ENCODE peak calls at places on chromosomes 13 and 19, in six cellular contexts. One of them, this sample, is unnamed.

GRCh38 chr13:29538625-29538976 is 56.9 kb downstream of the SLC7A1 start:
- DNase-seq in psoas muscle: no peak
- DNase-seq in cardiac muscle cell: no peak
- DNase-seq in Panc1: no peak
- DNase-seq in kidney: no peak
- DNase-seq in pancreas: no peak
- DNase-seq in this sample: no peak

GRCh38 chr19:8593931-8594330 is 16.6 kb downstream of the ADAMTS10 start:
- DNase-seq in kidney: no peak
- DNase-seq in psoas muscle: no peak
- DNase-seq in cardiac muscle cell: no peak
- DNase-seq in pancreas: no peak
- DNase-seq in Panc1: no peak
- DNase-seq in this sample: no peak

GRCh38 chr19:42068361-42068755 is 1.6 kb downstream of the GRIK5 start:
- DNase-seq in kidney: peak; percentile 54
- DNase-seq in psoas muscle: no peak
- DNase-seq in pancreas: no peak
- DNase-seq in cardiac muscle cell: no peak
- DNase-seq in Panc1: no peak
- DNase-seq in this sample: no peak

GRCh38 chr13:48570225-48570828 is 37.4 kb upstream of the RCBTB2 start:
- DNase-seq in psoas muscle: no peak
- DNase-seq in kidney: no peak
- DNase-seq in Panc1: no peak
- DNase-seq in pancreas: no peak
- DNase-seq in cardiac muscle cell: no peak
- DNase-seq in this sample: no peak

GRCh38 chr13:112346899-112347229 is 29.3 kb upstream of the SPACA7 start:
- DNase-seq in psoas muscle: no peak
- DNase-seq in Panc1: no peak
- DNase-seq in kidney: no peak
- DNase-seq in pancreas: no peak
- DNase-seq in cardiac muscle cell: no peak
- DNase-seq in this sample: peak; percentile 21

GRCh38 chr19:13887039-13887438 is 10.1 kb downstream of the NANOS3 start:
- DNase-seq in psoas muscle: no peak
- DNase-seq in kidney: no peak
- DNase-seq in cardiac muscle cell: no peak
- DNase-seq in pancreas: no peak
- DNase-seq in Panc1: no peak
- DNase-seq in this sample: no peak

GRCh38 chr13:32031815-32032345 is 306 bp downstream of the FRY start:
- DNase-seq in psoas muscle: no peak
- DNase-seq in pancreas: no peak
- DNase-seq in kidney: no peak
- DNase-seq in Panc1: no peak
- DNase-seq in cardiac muscle cell: no peak
- DNase-seq in this sample: no peak

GRCh38 chr13:95019886-95020285 is 281.4 kb downstream of the ABCC4 start:
- DNase-seq in pancreas: no peak
- DNase-seq in Panc1: no peak
- DNase-seq in cardiac muscle cell: no peak
- DNase-seq in kidney: no peak
- DNase-seq in psoas muscle: no peak
- DNase-seq in this sample: no peak

GRCh38 chr13:110780410-110780809 is 66.9 kb downstream of the ING1 start:
- DNase-seq in psoas muscle: no peak
- DNase-seq in pancreas: no peak
- DNase-seq in Panc1: no peak
- DNase-seq in cardiac muscle cell: no peak
- DNase-seq in kidney: no peak
- DNase-seq in this sample: no peak

GRCh38 chr13:19665427-19665859 is 32.0 kb downstream of the MPHOSPH8 start:
- DNase-seq in cardiac muscle cell: no peak
- DNase-seq in Panc1: no peak
- DNase-seq in psoas muscle: no peak
- DNase-seq in pancreas: no peak
- DNase-seq in kidney: no peak
- DNase-seq in this sample: no peak

GRCh38 chr19:13093407-13094284 is 9.0 kb downstream of the LYL1 start:
- DNase-seq in cardiac muscle cell: peak; percentile 90
- DNase-seq in pancreas: peak; percentile 59
- DNase-seq in kidney: peak; percentile 90
- DNase-seq in Panc1: no peak
- DNase-seq in psoas muscle: peak; percentile 91
- DNase-seq in this sample: peak; percentile 88

GRCh38 chr13:33691980-33692379 is 126.0 kb upstream of the RFC3 start:
- DNase-seq in pancreas: no peak
- DNase-seq in Panc1: no peak
- DNase-seq in kidney: no peak
- DNase-seq in psoas muscle: no peak
- DNase-seq in cardiac muscle cell: no peak
- DNase-seq in this sample: no peak

GRCh38 chr13:40682449-40683240 is 16.2 kb upstream of the FOXO1 start:
- DNase-seq in pancreas: no peak
- DNase-seq in cardiac muscle cell: peak; percentile 51
- DNase-seq in kidney: no peak
- DNase-seq in psoas muscle: no peak
- DNase-seq in Panc1: no peak
- DNase-seq in this sample: no peak

GRCh38 chr13:104691765-104692164 is 1625.5 kb upstream of the SLC10A2 start:
- DNase-seq in Panc1: no peak
- DNase-seq in pancreas: no peak
- DNase-seq in psoas muscle: no peak
- DNase-seq in kidney: no peak
- DNase-seq in cardiac muscle cell: no peak
- DNase-seq in this sample: no peak

GRCh38 chr19:10043286-10043927 is 30.1 kb downstream of the RDH8 start:
- DNase-seq in kidney: no peak
- DNase-seq in psoas muscle: no peak
- DNase-seq in Panc1: no peak
- DNase-seq in cardiac muscle cell: peak; percentile 41
- DNase-seq in pancreas: no peak
- DNase-seq in this sample: no peak

GRCh38 chr19:55080121-55080914 is 4.6 kb downstream of the EPS8L1 start:
- DNase-seq in kidney: peak; percentile 89
- DNase-seq in pancreas: peak; percentile 47
- DNase-seq in cardiac muscle cell: peak; percentile 67
- DNase-seq in psoas muscle: peak; percentile 80
- DNase-seq in Panc1: no peak
- DNase-seq in this sample: peak; percentile 91

GRCh38 chr19:45960595-45961235 is 12.9 kb downstream of the NOVA2 start:
- DNase-seq in Panc1: no peak
- DNase-seq in cardiac muscle cell: no peak
- DNase-seq in kidney: no peak
- DNase-seq in pancreas: peak; percentile 35
- DNase-seq in psoas muscle: no peak
- DNase-seq in this sample: no peak

GRCh38 chr19:18860302-18860700 is 28.5 kb downstream of the UPF1 start:
- DNase-seq in pancreas: no peak
- DNase-seq in cardiac muscle cell: no peak
- DNase-seq in psoas muscle: no peak
- DNase-seq in Panc1: no peak
- DNase-seq in kidney: no peak
- DNase-seq in this sample: no peak

GRCh38 chr19:14770944-14771839 is 7.2 kb downstream of the ADGRE2 start:
- DNase-seq in cardiac muscle cell: no peak
- DNase-seq in kidney: peak; percentile 29
- DNase-seq in psoas muscle: no peak
- DNase-seq in Panc1: no peak
- DNase-seq in pancreas: no peak
- DNase-seq in this sample: no peak

GRCh38 chr13:32267836-32268439 is 47.2 kb downstream of the ZAR1L start:
- DNase-seq in kidney: no peak
- DNase-seq in cardiac muscle cell: peak; percentile 22
- DNase-seq in pancreas: peak; percentile 14
- DNase-seq in psoas muscle: no peak
- DNase-seq in Panc1: peak; percentile 42
- DNase-seq in this sample: peak; percentile 69

GRCh38 chr13:87671031-87671823 is at the start of gene SLITRK5:
- DNase-seq in cardiac muscle cell: peak; percentile 59
- DNase-seq in kidney: peak; percentile 81
- DNase-seq in pancreas: peak; percentile 60
- DNase-seq in psoas muscle: peak; percentile 77
- DNase-seq in Panc1: no peak
- DNase-seq in this sample: peak; percentile 90

GRCh38 chr13:78604782-78605611 is 1.6 kb upstream of the POU4F1 start:
- DNase-seq in pancreas: no peak
- DNase-seq in psoas muscle: no peak
- DNase-seq in kidney: no peak
- DNase-seq in Panc1: no peak
- DNase-seq in cardiac muscle cell: no peak
- DNase-seq in this sample: no peak

GRCh38 chr19:3670796-3671679 is 29.2 kb downstream of the PIP5K1C start:
- DNase-seq in pancreas: no peak
- DNase-seq in Panc1: no peak
- DNase-seq in kidney: peak; percentile 90
- DNase-seq in psoas muscle: peak; percentile 85
- DNase-seq in cardiac muscle cell: peak; percentile 88
- DNase-seq in this sample: peak; percentile 75

GRCh38 chr13:39586142-39586541 is 16.9 kb downstream of the LHFPL6 start:
- DNase-seq in cardiac muscle cell: no peak
- DNase-seq in kidney: no peak
- DNase-seq in pancreas: no peak
- DNase-seq in psoas muscle: no peak
- DNase-seq in Panc1: no peak
- DNase-seq in this sample: no peak

GRCh38 chr13:44142911-44143665 is 230.5 kb upstream of the SERP2 start:
- DNase-seq in cardiac muscle cell: peak; percentile 29
- DNase-seq in Panc1: no peak
- DNase-seq in kidney: no peak
- DNase-seq in psoas muscle: no peak
- DNase-seq in pancreas: no peak
- DNase-seq in this sample: no peak

DNA sequence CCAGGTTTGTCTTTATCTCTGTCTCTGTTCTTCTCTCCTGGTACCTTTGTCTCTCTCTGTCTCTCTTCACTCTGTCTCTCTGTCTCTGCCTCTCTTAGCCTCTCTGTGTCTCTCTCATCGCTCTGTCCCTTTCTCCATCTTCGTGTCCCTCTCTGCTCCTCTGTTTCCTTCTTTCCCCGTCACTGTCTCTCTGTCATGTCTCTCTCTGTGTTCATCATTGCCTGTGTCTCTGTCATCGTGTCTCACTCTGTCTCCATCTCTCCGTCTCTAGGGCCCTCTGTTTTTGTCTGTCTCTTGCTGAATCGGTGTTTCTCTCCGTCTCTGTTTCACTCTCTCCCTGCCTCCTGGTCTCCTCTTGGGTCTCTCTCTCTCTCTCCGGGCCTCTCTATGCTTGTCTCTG is 2.9 kb upstream of the KCNN4 start:
- DNase-seq in kidney: no peak
- DNase-seq in psoas muscle: no peak
- DNase-seq in cardiac muscle cell: no peak
- DNase-seq in Panc1: no peak
- DNase-seq in pancreas: no peak
- DNase-seq in this sample: no peak
- H3K4me3 ChIP-seq in kidney: no peak overlapping the region
- H3K4me3 ChIP-seq in psoas muscle: no peak overlapping the region
- H3K4me3 ChIP-seq in cardiac muscle cell: no peak overlapping the region
- H3K4me3 ChIP-seq in Panc1: peak overlapping the region; percentile 11
- H3K4me3 ChIP-seq in pancreas: no peak overlapping the region
- H3K4me3 ChIP-seq in this sample: no peak overlapping the region

GRCh38 chr19:38671654-38672053 is 24.2 kb downstream of the ACTN4 start:
- DNase-seq in cardiac muscle cell: no peak
- DNase-seq in pancreas: no peak
- DNase-seq in psoas muscle: peak; percentile 23
- DNase-seq in Panc1: no peak
- DNase-seq in kidney: peak; percentile 15
- DNase-seq in this sample: no peak
- H3K4me1 ChIP-seq in cardiac muscle cell: peaks cover 76% of the 10 kb centered on the region
- H3K4me1 ChIP-seq in pancreas: peaks cover 77% of the 10 kb centered on the region
- H3K4me1 ChIP-seq in psoas muscle: peaks cover 95% of the 10 kb centered on the region
- H3K4me1 ChIP-seq in Panc1: peaks cover 92% of the 10 kb centered on the region
- H3K4me1 ChIP-seq in kidney: peaks cover 70% of the 10 kb centered on the region
- H3K4me1 ChIP-seq in this sample: peaks cover 86% of the 10 kb centered on the region

DNA sequence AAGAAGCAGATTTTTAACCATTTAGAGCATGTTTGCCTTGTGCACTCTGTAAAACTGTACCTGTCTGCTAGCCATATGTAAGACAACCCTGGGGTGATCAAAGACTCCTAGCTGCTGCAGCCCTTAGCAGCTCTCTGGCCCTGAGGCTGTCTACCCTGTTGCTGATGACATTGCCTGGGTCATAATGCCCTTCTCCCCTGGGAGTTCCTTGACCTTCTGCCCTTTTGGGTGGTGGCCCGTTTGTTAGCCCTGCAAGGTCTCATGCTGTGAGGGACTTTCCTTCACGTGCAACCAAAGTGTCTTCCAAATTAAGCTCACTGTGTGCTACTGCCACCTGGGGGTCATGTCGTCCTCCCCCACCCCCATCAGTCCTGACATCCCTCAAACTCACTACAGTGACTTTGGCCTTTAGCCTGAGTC is 7.4 kb downstream of the GPC6 start:
- DNase-seq in kidney: no peak
- DNase-seq in psoas muscle: no peak
- DNase-seq in Panc1: no peak
- DNase-seq in cardiac muscle cell: no peak
- DNase-seq in pancreas: no peak
- DNase-seq in this sample: no peak
- TF ChIP-seq CTCF in kidney: no peak
- TF ChIP-seq CTCF in psoas muscle: no peak
- TF ChIP-seq CTCF in Panc1: peak; percentile 24
- TF ChIP-seq CTCF in cardiac muscle cell: peak; percentile 12
- TF ChIP-seq CTCF in pancreas: no peak
- TF ChIP-seq CTCF in this sample: no peak

GRCh38 chr19:11046608-11047354 is 42.5 kb upstream of the LDLR start:
- DNase-seq in pancreas: no peak
- DNase-seq in Panc1: no peak
- DNase-seq in kidney: no peak
- DNase-seq in psoas muscle: no peak
- DNase-seq in cardiac muscle cell: no peak
- DNase-seq in this sample: no peak
- H3K4me3 ChIP-seq in pancreas: no peak overlapping the region
- H3K4me3 ChIP-seq in Panc1: no peak overlapping the region
- H3K4me3 ChIP-seq in kidney: no peak overlapping the region
- H3K4me3 ChIP-seq in psoas muscle: no peak overlapping the region
- H3K4me3 ChIP-seq in cardiac muscle cell: no peak overlapping the region
- H3K4me3 ChIP-seq in this sample: no peak overlapping the region

GRCh38 chr19:1251503-1252220 is 3.3 kb downstream of the MIDN start:
- DNase-seq in cardiac muscle cell: no peak
- DNase-seq in pancreas: peak; percentile 91
- DNase-seq in kidney: peak; percentile 94
- DNase-seq in psoas muscle: peak; percentile 87
- DNase-seq in Panc1: no peak
- DNase-seq in this sample: peak; percentile 94
- H3K4me1 ChIP-seq in cardiac muscle cell: peaks cover 11% of the 10 kb centered on the region
- H3K4me1 ChIP-seq in pancreas: peaks cover 12% of the 10 kb centered on the region
- H3K4me1 ChIP-seq in kidney: peaks cover 37% of the 10 kb centered on the region
- H3K4me1 ChIP-seq in psoas muscle: peaks cover 49% of the 10 kb centered on the region
- H3K4me1 ChIP-seq in Panc1: peaks cover 28% of the 10 kb centered on the region
- H3K4me1 ChIP-seq in this sample: peaks cover 37% of the 10 kb centered on the region

This sample was measured in upper lobe of right lung.